ENCODE peak calls at places on chromosome X, in seven cellular contexts. D is HCT116, C is SK-N-SH, A is H1, U is GM12878, K is K562, G is HepG2. E is an unnamed sample.

GRCh38 chrX:153889123-153889522 is 3.1 kb upstream of the L1CAM start:
- DNase-seq in G (no peak), U (no peak), A (no peak), K (no peak), D (no peak), C (no peak), E (no peak)

GRCh38 chrX:140360284-140360683 is 144.6 kb downstream of the SOX3 start:
- DNase-seq in U (no peak), A (no peak), G (no peak), K (no peak), D (no peak), C (no peak), E (no peak)

GRCh38 chrX:46179748-46180147 is 365.5 kb downstream of the ZNF674 start:
- DNase-seq in D (peak; percentile 36), A (no peak), G (no peak), C (no peak), K (no peak), U (no peak), E (no peak)

GRCh38 chrX:123138473-123138872 is 45.6 kb upstream of the GRIA3 start:
- DNase-seq in A (no peak), K (no peak), G (no peak), C (no peak), U (no peak), D (no peak), E (no peak)

GRCh38 chrX:112785323-112785722 is 55.3 kb downstream of the AMOT start:
- DNase-seq in K (no peak), D (no peak), U (no peak), C (no peak), A (no peak), G (peak; percentile 2), E (no peak)

GRCh38 chrX:55522577-55523254 is 33.1 kb upstream of the USP51 start:
- DNase-seq in C (no peak), A (no peak), G (no peak), D (no peak), U (no peak), K (no peak), E (no peak)

GRCh38 chrX:51376672-51377071 is 44.0 kb downstream of the NUDT10 start:
- DNase-seq in C (no peak), U (no peak), K (no peak), G (no peak), A (no peak), D (no peak), E (no peak)

GRCh38 chrX:132184871-132185270 is 34.4 kb downstream of the RAP2C start:
- DNase-seq in U (no peak), K (no peak), C (no peak), D (no peak), G (no peak), A (no peak), E (peak; percentile 59)

GRCh38 chrX:26442340-26442739 is 226.4 kb downstream of the MAGEB5 start:
- DNase-seq in K (no peak), D (peak; percentile 2), U (no peak), C (peak; percentile 0), G (no peak), A (no peak), E (no peak)

GRCh38 chrX:124328765-124329164 is 3.7 kb upstream of the TEX13D start:
- DNase-seq in A (no peak), K (no peak), C (no peak), G (no peak), U (no peak), D (no peak), E (no peak)

GRCh38 chrX:78522601-78523000 is 136.5 kb downstream of the RTL3 start:
- DNase-seq in D (no peak), G (no peak), A (no peak), U (no peak), C (no peak), K (no peak), E (no peak)

GRCh38 chrX:131734621-131735020 is 190.7 kb downstream of the OR13H1 start:
- DNase-seq in K (no peak), D (no peak), G (no peak), C (no peak), U (peak; percentile 93), A (no peak), E (no peak)

GRCh38 chrX:135185795-135186443 is 14.7 kb upstream of the CT55 start:
- DNase-seq in A (peak; percentile 25), C (peak; percentile 57), K (peak; percentile 41), G (peak; percentile 36), U (peak; percentile 11), D (peak; percentile 42), E (peak; percentile 67)

GRCh38 chrX:4182010-4182806 is 468.8 kb upstream of the PRKX start:
- DNase-seq in G (no peak), U (no peak), K (no peak), C (no peak), A (peak; percentile 7), D (no peak), E (no peak)

GRCh38 chrX:40504801-40505605 is 75.8 kb upstream of the ATP6AP2 start:
- DNase-seq in C (no peak), K (no peak), D (no peak), G (no peak), U (peak; percentile 3), A (no peak), E (no peak)

GRCh38 chrX:134885336-134886016 is 105.3 kb upstream of the SMIM10 start:
- DNase-seq in U (no peak), A (no peak), D (peak; percentile 89), K (no peak), C (no peak), G (peak; percentile 24), E (no peak)

GRCh38 chrX:9166566-9166909 is 132.6 kb upstream of the FAM9B start:
- DNase-seq in A (no peak), U (no peak), K (no peak), G (no peak), C (no peak), D (no peak), E (no peak)

GRCh38 chrX:54085666-54086065 is 41.4 kb upstream of the PHF8 start:
- DNase-seq in G (no peak), U (no peak), K (no peak), D (no peak), A (no peak), C (no peak), E (no peak)

GRCh38 chrX:153449306-153450113 is 3.7 kb upstream of the TREX2 start:
- DNase-seq in G (no peak), C (no peak), A (no peak), K (no peak), D (no peak), U (no peak), E (no peak)

GRCh38 chrX:53479295-53479694 is 45.1 kb upstream of the HSD17B10 start:
- DNase-seq in D (no peak), C (no peak), K (peak; percentile 40), A (no peak), U (no peak), G (no peak), E (no peak)

GRCh38 chrX:99722094-99722493 is 688.0 kb downstream of the PCDH19 start:
- DNase-seq in C (no peak), D (no peak), G (no peak), K (no peak), A (no peak), U (no peak), E (no peak)

GRCh38 chrX:130330706-130331105 is 9.0 kb upstream of the SLC25A14 start:
- DNase-seq in U (peak; percentile 5), C (peak; percentile 63), K (peak; percentile 49), D (peak; percentile 64), A (peak; percentile 23), G (peak; percentile 43), E (peak; percentile 7)

GRCh38 chrX:14927391-14927790 is 54.2 kb downstream of the MOSPD2 start:
- DNase-seq in A (no peak), U (no peak), K (no peak), C (no peak), D (no peak), G (no peak), E (peak; percentile 57)

GRCh38 chrX:9905288-9905687 is 61.9 kb upstream of the CLDN34 start:
- DNase-seq in U (no peak), C (no peak), A (no peak), G (no peak), K (no peak), D (no peak), E (no peak)

GRCh38 chrX:110123331-110123782 is 120.4 kb downstream of the TMEM164 start:
- DNase-seq in G (peak; percentile 63), K (no peak), A (no peak), U (no peak), C (no peak), D (no peak), E (no peak)

GRCh38 chrX:105822138-105823091 is at the start of gene NRK:
- DNase-seq in U (no peak), A (no peak), G (no peak), D (no peak), C (peak; percentile 27), K (no peak), E (no peak)

GRCh38 chrX:35890699-35891098 is 28.8 kb upstream of the CFAP47 start:
- DNase-seq in C (peak; percentile 38), A (peak; percentile 10), U (no peak), K (peak; percentile 7), D (no peak), G (peak; percentile 46), E (peak; percentile 6)

GRCh38 chrX:71367396-71367795 is 1.2 kb downstream of the TAF1 start:
- DNase-seq in K (no peak), U (no peak), A (no peak), G (no peak), D (no peak), C (no peak), E (no peak)

GRCh38 chrX:1874899-1875298 is 260.0 kb downstream of the ASMT start:
- DNase-seq in A (no peak), C (no peak), G (no peak), U (no peak), D (no peak), K (no peak), E (no peak)
- TF ChIP-seq JUND in A (no peak), C (no peak), G (no peak), U (no peak), D (no peak), K (no peak), E (no peak)

DNA sequence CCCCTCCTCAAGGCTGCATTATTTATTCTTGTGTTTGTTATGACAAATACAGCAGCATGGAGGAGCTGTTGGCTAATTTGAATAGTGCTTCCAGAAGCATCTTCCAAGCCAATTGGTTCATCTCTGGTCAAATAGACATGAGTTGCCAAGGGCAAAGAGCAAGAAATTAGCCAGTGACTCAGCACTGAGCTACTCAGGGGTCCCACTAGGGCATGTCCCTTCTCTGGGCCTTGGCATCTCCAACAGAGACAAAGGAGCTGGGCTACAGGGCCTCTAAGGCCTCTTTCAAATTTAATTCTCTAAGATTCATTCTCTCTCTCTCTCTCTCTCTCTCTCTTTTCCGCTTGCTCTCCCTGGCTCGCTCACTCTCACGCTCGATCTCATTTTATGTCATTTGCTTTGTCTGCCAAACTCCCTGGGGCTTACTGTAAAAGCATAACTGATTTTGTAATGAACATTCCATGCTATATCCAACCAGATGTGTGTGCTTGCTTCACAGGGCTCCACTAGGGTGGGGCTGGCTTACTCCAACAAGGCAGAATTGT is 86.7 kb upstream of the MAGEA4 start:
- DNase-seq in D (no peak), C (no peak), K (no peak), G (no peak), A (no peak), U (no peak), E (no peak)
- TF ChIP-seq JUND in D (no peak), C (no peak), K (no peak), G (no peak), A (no peak), U (no peak), E (no peak)

GRCh38 chrX:139026406-139027200 is 315.1 kb upstream of the FGF13 start:
- DNase-seq in C (no peak), D (no peak), G (no peak), U (no peak), A (no peak), K (no peak), E (no peak)
- TF ChIP-seq JUND in C (no peak), D (no peak), G (no peak), U (no peak), A (no peak), K (no peak), E (no peak)

GRCh38 chrX:137352101-137352660 is 213.7 kb upstream of the ZIC3 start:
- DNase-seq in D (no peak), G (no peak), U (no peak), K (peak; percentile 11), C (no peak), A (no peak), E (no peak)
- TF ChIP-seq JUND in D (no peak), G (no peak), U (no peak), K (no peak), C (no peak), A (no peak), E (no peak)

E was measured in T47D.